ENCODE peak calls at places on chromosomes 2 and 18, in five cellular contexts. G is GM12878, Q is HEK293T, V is HepG2, K is H1. M is an unnamed sample.
A peak's percentile ranks its signal among the peaks of the same experiment; 100 is the strongest.

GRCh38 chr2:55010915-55011314 is 39.3 kb downstream of the RTN4 start:
- DNase-seq in G (no peak), Q (no peak), V (peak; percentile 28), K (no peak), M (no peak)

GRCh38 chr2:209102319-209102718 is 321.5 kb upstream of the MAP2 start:
- DNase-seq in G (no peak), Q (no peak), V (no peak), K (no peak), M (no peak)

GRCh38 chr2:205482399-205483065 is 199.8 kb upstream of the NRP2 start:
- DNase-seq in G (no peak), Q (no peak), V (no peak), K (peak; percentile 56), M (no peak)

GRCh38 chr2:74048147-74048546 is 63.4 kb downstream of the TET3 start:
- DNase-seq in G (no peak), Q (no peak), V (no peak), K (no peak), M (no peak)

GRCh38 chr18:9743200-9744016 is 35.3 kb downstream of the RAB31 start:
- DNase-seq in G (no peak), Q (peak; percentile 30), V (peak; percentile 54), K (peak; percentile 49), M (peak; percentile 32)

GRCh38 chr2:48459921-48460320 is 70.0 kb upstream of the STON1 start:
- DNase-seq in G (no peak), Q (no peak), V (no peak), K (no peak), M (no peak)

GRCh38 chr2:52895726-52896340 is 871.8 kb upstream of the CHAC2 start:
- DNase-seq in G (no peak), Q (no peak), V (no peak), K (no peak), M (no peak)

GRCh38 chr2:26469092-26469710 is 8.7 kb downstream of the OTOF start:
- DNase-seq in G (peak; percentile 25), Q (peak; percentile 73), V (peak; percentile 73), K (peak; percentile 75), M (peak; percentile 84)

GRCh38 chr2:223626713-223627112 is 24.6 kb upstream of the SCG2 start:
- DNase-seq in G (no peak), Q (no peak), V (no peak), K (no peak), M (no peak)

GRCh38 chr2:140600116-140600515 is 1530.7 kb downstream of the LRP1B start:
- DNase-seq in G (no peak), Q (no peak), V (no peak), K (no peak), M (no peak)

GRCh38 chr2:189115126-189115525 is 64.4 kb downstream of the COL5A2 start:
- DNase-seq in G (no peak), Q (no peak), V (no peak), K (no peak), M (no peak)

GRCh38 chr2:75140288-75140687 is 59.0 kb downstream of the TACR1 start:
- DNase-seq in G (no peak), Q (no peak), V (no peak), K (no peak), M (no peak)

GRCh38 chr2:112920923-112921532 is 10.1 kb downstream of the IL37 start:
- DNase-seq in G (no peak), Q (no peak), V (no peak), K (no peak), M (no peak)

GRCh38 chr2:50722828-50723227 is 309.1 kb downstream of the NRXN1 start:
- DNase-seq in G (no peak), Q (no peak), V (no peak), K (no peak), M (no peak)

GRCh38 chr2:38440655-38441054 is 63.6 kb upstream of the ATL2 start:
- DNase-seq in G (no peak), Q (peak; percentile 45), V (no peak), K (no peak), M (no peak)

GRCh38 chr2:54503192-54503591 is 47.1 kb downstream of the SPTBN1 start:
- DNase-seq in G (no peak), Q (peak; percentile 60), V (peak; percentile 52), K (no peak), M (peak; percentile 64)

GRCh38 chr2:6213056-6213780 is 521.0 kb downstream of the SOX11 start:
- DNase-seq in G (no peak), Q (no peak), V (no peak), K (no peak), M (no peak)

GRCh38 chr2:110674620-110675555 is 3.0 kb downstream of the BUB1 start:
- DNase-seq in G (peak; percentile 98), Q (no peak), V (no peak), K (no peak), M (no peak)

GRCh38 chr18:9366126-9366714 is 31.6 kb downstream of the TWSG1 start:
- DNase-seq in G (no peak), Q (no peak), V (no peak), K (peak; percentile 59), M (peak; percentile 38)

GRCh38 chr2:44964704-44965343 is 23.3 kb downstream of the SIX3 start:
- DNase-seq in G (no peak), Q (peak; percentile 48), V (no peak), K (no peak), M (no peak)

GRCh38 chr2:44684559-44684958 is 256.9 kb upstream of the SIX3 start:
- DNase-seq in G (no peak), Q (no peak), V (no peak), K (no peak), M (no peak)

GRCh38 chr2:142190805-142191204 is 60.0 kb upstream of the LRP1B start:
- DNase-seq in G (no peak), Q (no peak), V (no peak), K (no peak), M (no peak)

GRCh38 chr2:159497857-159498256 is 118.5 kb downstream of the BAZ2B start:
- DNase-seq in G (no peak), Q (no peak), V (no peak), K (no peak), M (no peak)

GRCh38 chr2:146940016-146940685 is 904.7 kb upstream of the ACVR2A start:
- DNase-seq in G (no peak), Q (no peak), V (no peak), K (no peak), M (no peak)

GRCh38 chr2:178484245-178485041 is 4.2 kb downstream of the PLEKHA3 start:
- DNase-seq in G (no peak), Q (no peak), V (no peak), K (no peak), M (no peak)

GRCh38 chr2:108633379-108633778 is 85.9 kb upstream of the RANBP2 start:
- DNase-seq in G (no peak), Q (no peak), V (no peak), K (no peak), M (no peak)

GRCh38 chr2:149566652-149567051 is 20.9 kb downstream of the MMADHC start:
- DNase-seq in G (no peak), Q (no peak), V (no peak), K (no peak), M (no peak)
- TF ChIP-seq SUZ12 in G (no peak), Q (no peak), V (no peak), K (no peak), M (no peak)

GRCh38 chr2:19046986-19047780 is 311.2 kb downstream of the OSR1 start:
- DNase-seq in G (peak; percentile 31), Q (no peak), V (no peak), K (no peak), M (no peak)
- TF ChIP-seq SUZ12 in G (no peak), Q (no peak), V (no peak), K (no peak), M (no peak)

GRCh38 chr2:176554107-176555048 is 285.1 kb downstream of the MTX2 start:
- DNase-seq in G (peak; percentile 8), Q (peak; percentile 65), V (peak; percentile 34), K (no peak), M (peak; percentile 51)
- TF ChIP-seq SUZ12 in G (no peak), Q (no peak), V (no peak), K (no peak), M (no peak)

DNA sequence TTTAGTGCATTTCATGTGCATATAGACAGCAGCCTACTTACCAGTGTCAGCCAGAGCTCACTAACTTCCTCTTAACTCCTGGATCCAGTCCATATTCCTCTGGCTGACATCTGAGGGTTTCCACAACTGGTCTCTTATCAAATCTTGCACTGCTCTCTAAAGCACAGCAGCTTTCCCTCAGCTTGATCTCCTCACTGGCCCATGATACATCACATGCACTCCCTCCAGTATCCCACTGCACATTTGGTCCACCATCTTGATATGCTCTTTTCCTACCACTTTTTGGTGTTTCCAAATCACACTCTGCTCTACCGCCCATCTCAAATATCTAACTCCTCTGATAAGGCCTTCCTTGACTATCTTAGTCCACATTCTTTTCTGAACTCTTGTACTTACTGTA is 105.0 kb upstream of the ZFP36L2 start:
- DNase-seq in G (no peak), Q (no peak), V (no peak), K (no peak), M (no peak)
- TF ChIP-seq SUZ12 in G (no peak), Q (no peak), V (no peak), K (no peak), M (no peak)

DNA sequence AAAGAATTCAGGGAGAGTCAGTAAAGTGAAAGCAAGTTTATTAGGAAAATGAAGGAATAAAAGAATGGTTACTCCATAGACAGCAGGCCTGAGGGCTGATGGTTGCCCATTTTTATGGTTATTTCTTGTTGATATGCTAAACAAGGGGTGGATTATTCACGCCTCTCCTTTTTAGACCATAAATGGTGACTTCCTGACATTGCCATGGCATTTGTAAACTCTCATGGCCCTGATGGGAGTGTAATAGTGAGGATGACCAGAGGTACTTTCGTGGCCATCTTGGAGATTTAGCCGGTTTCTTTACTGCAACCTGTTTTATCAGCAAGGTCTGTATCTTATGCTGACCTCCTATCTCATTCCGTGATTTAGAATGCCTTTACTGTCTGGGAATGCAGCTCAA is 166.8 kb downstream of the PMAIP1 start:
- DNase-seq in G (no peak), Q (no peak), V (no peak), K (no peak), M (peak; percentile 33)
- TF ChIP-seq SUZ12 in G (no peak), Q (no peak), V (no peak), K (no peak), M (no peak)

M was measured in NT2/D1.